ENCODE peak calls at places on chromosomes 12 and 14, in four cellular contexts. N, O, F and T are unnamed samples.

GRCh38 chr12:108629824-108630476 is 3.7 kb downstream of the SELPLG start:
- DNase-seq in O (peak), F (peak), N (no peak), T (peak)

GRCh38 chr12:19234991-19235876 is 105.7 kb downstream of the PLEKHA5 start:
- DNase-seq in F (no peak), N (no peak), O (no peak), T (peak)

GRCh38 chr12:1612196-1612595 is 16.8 kb upstream of the WNT5B start:
- DNase-seq in F (no peak), O (no peak), N (no peak), T (no peak)

GRCh38 chr12:78703820-78704525 is 160.6 kb upstream of the SYT1 start:
- DNase-seq in O (no peak), N (no peak), F (peak), T (peak)

GRCh38 chr14:69107407-69108003 is 45.4 kb downstream of the DCAF5 start:
- DNase-seq in N (no peak), O (peak), F (peak), T (peak)

GRCh38 chr12:93442411-93443340 is 929 bp upstream of the UBE2N start:
- DNase-seq in N (no peak), O (no peak), F (peak), T (peak)

GRCh38 chr14:21985081-21985480 is 311.5 kb upstream of the OR4E1 start:
- DNase-seq in F (no peak), O (no peak), N (no peak), T (no peak)

GRCh38 chr12:130128764-130129735 is 33.2 kb upstream of the FZD10 start:
- DNase-seq in F (no peak), N (no peak), O (no peak), T (no peak)

GRCh38 chr12:111761099-111761498 is 5.6 kb upstream of the ALDH2 start:
- DNase-seq in N (no peak), O (peak), F (no peak), T (no peak)

GRCh38 chr14:60646202-60646886 is 2.9 kb downstream of the SIX1 start:
- DNase-seq in N (no peak), F (no peak), O (no peak), T (no peak)